ENCODE peak calls at places on chromosomes 4 and X, in four cellular contexts. One of them, this sample, is unnamed.

GRCh38 chr4:151798678-151799416 is 38.0 kb upstream of the GATB start:
- DNase-seq in skeletal muscle cell: no peak
- DNase-seq in CD4-positive, CD25-positive, alpha-beta regulatory T cell: no peak
- DNase-seq in NCI-H1436: no peak
- DNase-seq in this sample: no peak

GRCh38 chrX:136209016-136209738 is 42.0 kb downstream of the MAP7D3 start:
- DNase-seq in skeletal muscle cell: no peak
- DNase-seq in CD4-positive, CD25-positive, alpha-beta regulatory T cell: no peak
- DNase-seq in NCI-H1436: peak
- DNase-seq in this sample: no peak

GRCh38 chr4:93414041-93414440 is 414.5 kb upstream of the ATOH1 start:
- DNase-seq in skeletal muscle cell: no peak
- DNase-seq in CD4-positive, CD25-positive, alpha-beta regulatory T cell: no peak
- DNase-seq in NCI-H1436: no peak
- DNase-seq in this sample: no peak

GRCh38 chrX:3175659-3176438 is 134.6 kb downstream of the ARSF start:
- DNase-seq in skeletal muscle cell: no peak
- DNase-seq in CD4-positive, CD25-positive, alpha-beta regulatory T cell: no peak
- DNase-seq in NCI-H1436: no peak
- DNase-seq in this sample: no peak

GRCh38 chr4:1765409-1766335 is 27.4 kb upstream of the FGFR3 start:
- DNase-seq in skeletal muscle cell: no peak
- DNase-seq in CD4-positive, CD25-positive, alpha-beta regulatory T cell: no peak
- DNase-seq in NCI-H1436: no peak
- DNase-seq in this sample: no peak

GRCh38 chr4:823761-824460 is 2.0 kb downstream of the CPLX1 start:
- DNase-seq in skeletal muscle cell: no peak
- DNase-seq in CD4-positive, CD25-positive, alpha-beta regulatory T cell: no peak
- DNase-seq in NCI-H1436: no peak
- DNase-seq in this sample: no peak

GRCh38 chr4:123652501-123652900 is 255.9 kb downstream of the SPRY1 start:
- DNase-seq in skeletal muscle cell: no peak
- DNase-seq in CD4-positive, CD25-positive, alpha-beta regulatory T cell: no peak
- DNase-seq in NCI-H1436: no peak
- DNase-seq in this sample: no peak

GRCh38 chr4:17504081-17504480 is 7.8 kb downstream of the QDPR start:
- DNase-seq in skeletal muscle cell: no peak
- DNase-seq in CD4-positive, CD25-positive, alpha-beta regulatory T cell: no peak
- DNase-seq in NCI-H1436: no peak
- DNase-seq in this sample: no peak

GRCh38 chrX:47218920-47219815 is 687 bp downstream of the CDK16 start:
- DNase-seq in skeletal muscle cell: no peak
- DNase-seq in CD4-positive, CD25-positive, alpha-beta regulatory T cell: peak
- DNase-seq in NCI-H1436: peak
- DNase-seq in this sample: no peak

GRCh38 chr4:189053621-189054020 is 887.1 kb upstream of the FRG1 start:
- DNase-seq in skeletal muscle cell: no peak
- DNase-seq in CD4-positive, CD25-positive, alpha-beta regulatory T cell: no peak
- DNase-seq in NCI-H1436: no peak
- DNase-seq in this sample: no peak

GRCh38 chrX:916235-916609 is 285.6 kb downstream of the SHOX start:
- DNase-seq in skeletal muscle cell: peak
- DNase-seq in CD4-positive, CD25-positive, alpha-beta regulatory T cell: no peak
- DNase-seq in NCI-H1436: no peak
- DNase-seq in this sample: no peak